ENCODE peak calls at places on chromosomes 13 and 19, in four cellular contexts. One of them, this sample, is unnamed.

GRCh38 chr19:29774126-29774525 is 37.7 kb upstream of the CCNE1 start:
- DNase-seq in WTC11: no peak
- DNase-seq in GM12878: no peak
- DNase-seq in K562: no peak
- DNase-seq in this sample: no peak

GRCh38 chr19:9847087-9847671 is 12.1 kb downstream of the PIN1 start:
- DNase-seq in WTC11: peak
- DNase-seq in GM12878: no peak
- DNase-seq in K562: peak
- DNase-seq in this sample: peak

GRCh38 chr19:37963190-37963947 is 56.4 kb downstream of the SIPA1L3 start:
- DNase-seq in WTC11: no peak
- DNase-seq in GM12878: no peak
- DNase-seq in K562: no peak
- DNase-seq in this sample: no peak

GRCh38 chr13:44629465-44630183 is 53.5 kb upstream of the TSC22D1 start:
- DNase-seq in WTC11: no peak
- DNase-seq in GM12878: no peak
- DNase-seq in K562: no peak
- DNase-seq in this sample: no peak

GRCh38 chr19:36604656-36605100 is 435 bp upstream of the ZNF382 start:
- DNase-seq in WTC11: peak
- DNase-seq in GM12878: peak
- DNase-seq in K562: no peak
- DNase-seq in this sample: peak

GRCh38 chr13:27975579-27976361 is 6.7 kb upstream of the CDX2 start:
- DNase-seq in WTC11: no peak
- DNase-seq in GM12878: no peak
- DNase-seq in K562: no peak
- DNase-seq in this sample: peak

GRCh38 chr19:20357921-20358320 is 190.9 kb downstream of the ZNF486 start:
- DNase-seq in WTC11: no peak
- DNase-seq in GM12878: no peak
- DNase-seq in K562: no peak
- DNase-seq in this sample: no peak

GRCh38 chr19:38839816-38840582 is 8.4 kb upstream of the ECH1 start:
- DNase-seq in WTC11: no peak
- DNase-seq in GM12878: no peak
- DNase-seq in K562: peak
- DNase-seq in this sample: no peak

GRCh38 chr13:39779337-39780270 is 124.1 kb downstream of the COG6 start:
- DNase-seq in WTC11: no peak
- DNase-seq in GM12878: no peak
- DNase-seq in K562: no peak
- DNase-seq in this sample: no peak

GRCh38 chr13:97977982-97978381 is 24.5 kb downstream of the IPO5 start:
- DNase-seq in WTC11: no peak
- DNase-seq in GM12878: no peak
- DNase-seq in K562: no peak
- DNase-seq in this sample: no peak

GRCh38 chr19:317710-318508 is 26.7 kb downstream of the MIER2 start:
- DNase-seq in WTC11: no peak
- DNase-seq in GM12878: no peak
- DNase-seq in K562: no peak
- DNase-seq in this sample: no peak

GRCh38 chr13:91767681-91768080 is 369.3 kb downstream of the GPC5 start:
- DNase-seq in WTC11: no peak
- DNase-seq in GM12878: no peak
- DNase-seq in K562: no peak
- DNase-seq in this sample: no peak

GRCh38 chr13:98521876-98522275 is 55.0 kb downstream of the STK24 start:
- DNase-seq in WTC11: no peak
- DNase-seq in GM12878: no peak
- DNase-seq in K562: no peak
- DNase-seq in this sample: no peak

GRCh38 chr13:99953138-99953755 is 18.3 kb downstream of the ZIC5 start:
- DNase-seq in WTC11: no peak
- DNase-seq in GM12878: no peak
- DNase-seq in K562: no peak
- DNase-seq in this sample: no peak

DNA sequence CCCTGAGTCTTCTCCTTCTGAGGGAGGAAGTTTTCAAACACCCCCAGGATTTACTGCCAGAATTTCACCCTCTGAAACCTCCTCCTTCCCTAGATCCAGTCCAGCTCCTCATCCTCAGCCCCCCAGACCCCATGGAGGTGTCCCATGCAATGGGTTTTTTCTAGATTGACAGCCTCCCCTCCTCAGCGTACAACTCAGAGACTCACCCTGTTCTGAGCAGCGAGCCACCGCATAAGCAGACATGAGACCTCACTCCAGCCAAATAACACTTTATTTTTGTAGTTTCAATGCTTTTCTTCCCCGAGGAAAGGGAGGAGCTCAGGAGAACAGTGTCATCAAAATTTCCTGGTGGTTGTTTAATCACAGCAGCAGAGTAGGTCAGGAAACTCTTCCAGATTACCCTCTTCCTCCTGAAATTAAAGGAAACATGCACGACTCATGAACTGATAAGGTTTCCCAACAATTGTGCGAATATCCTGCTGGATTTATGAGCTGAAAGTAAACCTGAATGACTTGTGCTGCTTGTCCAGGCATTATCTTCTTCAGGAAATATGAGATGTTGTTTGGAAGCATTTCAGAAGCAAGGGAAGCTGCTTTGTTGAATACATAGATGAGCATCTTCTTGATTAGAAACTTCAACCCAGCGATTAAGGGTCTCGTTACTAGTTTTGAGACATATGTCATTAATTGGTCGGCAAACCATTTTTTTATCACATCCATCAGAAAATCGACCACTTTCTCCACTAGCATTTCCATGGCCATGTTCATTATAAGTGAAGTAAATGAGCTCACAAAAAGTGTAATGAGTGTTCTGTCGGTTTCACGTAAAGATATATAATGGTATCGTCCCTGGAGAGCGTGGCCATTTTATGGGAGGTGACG is 36.2 kb downstream of the ERICH4 start:
- DNase-seq in WTC11: no peak
- DNase-seq in GM12878: no peak
- DNase-seq in K562: no peak
- DNase-seq in this sample: no peak
- TF ChIP-seq USF1 in WTC11: no peak
- TF ChIP-seq USF1 in GM12878: no peak
- TF ChIP-seq USF1 in K562: no peak
- TF ChIP-seq USF1 in this sample: no peak

DNA sequence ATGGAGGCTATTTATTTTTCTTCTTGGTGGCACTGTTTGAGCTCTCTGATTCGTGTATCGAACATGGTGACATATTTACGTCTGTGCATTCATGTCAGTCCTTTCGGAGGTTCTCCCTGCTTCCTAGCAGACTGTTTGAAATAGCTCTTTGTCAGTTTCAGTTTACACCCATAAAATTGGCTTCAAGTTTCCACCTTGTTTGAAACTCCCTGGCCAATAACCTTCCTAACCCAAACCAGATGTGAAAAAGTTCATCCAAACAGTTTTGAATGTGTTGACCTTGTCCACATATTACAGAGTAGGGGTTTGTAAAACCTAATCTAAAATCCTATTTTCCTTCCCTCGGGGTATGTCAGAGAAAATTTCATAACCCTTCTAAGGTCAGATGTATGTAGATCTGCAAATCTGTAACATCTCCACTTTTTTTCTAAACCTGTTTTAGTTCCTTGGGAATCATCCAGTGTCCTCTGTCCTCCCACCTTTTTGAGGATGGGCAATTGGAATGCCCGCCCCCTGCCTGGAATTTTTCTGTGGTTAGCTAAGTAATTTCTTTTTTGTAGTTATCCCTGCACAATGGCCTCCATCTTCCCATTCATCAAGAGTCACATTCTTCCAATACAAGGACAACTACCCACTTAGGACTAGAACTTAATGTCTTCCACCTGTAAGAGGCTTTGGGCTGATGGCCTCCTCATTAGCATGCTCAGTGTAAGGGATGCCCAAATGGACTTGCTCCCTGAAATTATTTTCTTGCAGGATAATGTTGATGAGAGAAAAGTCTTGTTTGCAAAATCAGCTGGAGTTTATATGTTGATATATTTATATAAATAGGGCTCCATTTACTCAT is 499.8 kb downstream of the GPC6 start:
- DNase-seq in WTC11: no peak
- DNase-seq in GM12878: no peak
- DNase-seq in K562: no peak
- DNase-seq in this sample: no peak
- TF ChIP-seq USF1 in WTC11: no peak
- TF ChIP-seq USF1 in GM12878: no peak
- TF ChIP-seq USF1 in K562: no peak
- TF ChIP-seq USF1 in this sample: no peak

DNA sequence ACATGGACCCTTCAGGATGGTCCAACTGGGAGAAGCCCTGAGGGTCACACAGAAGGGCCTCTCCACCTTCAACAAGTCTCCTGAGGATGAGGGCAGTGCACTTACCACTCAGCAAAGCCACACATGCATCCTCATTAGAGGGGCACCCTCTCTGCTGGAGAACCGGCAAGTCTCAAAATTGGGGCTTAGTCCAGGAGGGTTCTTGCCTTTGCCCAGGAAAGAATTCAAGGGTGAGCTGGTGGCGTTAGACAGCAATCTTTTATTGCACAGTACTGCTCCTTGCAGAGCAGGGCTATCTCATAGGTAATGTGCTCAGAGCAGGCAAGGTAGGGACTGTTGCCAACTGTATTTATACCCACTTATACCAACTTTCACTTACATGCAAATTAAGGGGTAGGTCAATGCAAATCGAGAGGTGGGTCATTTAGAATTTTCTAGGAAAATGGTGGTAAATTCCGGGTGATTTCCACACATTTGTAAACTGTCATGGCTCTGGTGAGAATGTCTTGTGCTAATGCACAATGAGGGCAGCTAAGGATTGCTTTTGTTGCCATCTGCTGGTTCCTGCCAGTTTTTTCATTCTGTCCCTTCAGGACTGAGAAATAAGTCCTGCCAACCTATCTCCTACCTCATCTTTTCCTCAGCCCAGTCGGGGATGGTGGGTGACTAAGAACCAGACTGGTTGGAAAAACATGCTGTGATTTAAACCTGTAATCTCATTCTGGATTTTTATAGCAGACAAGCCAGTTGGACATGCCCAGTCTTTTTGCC is 27.8 kb upstream of the IGSF23 start:
- DNase-seq in WTC11: no peak
- DNase-seq in GM12878: no peak
- DNase-seq in K562: no peak
- DNase-seq in this sample: no peak
- TF ChIP-seq USF1 in WTC11: no peak
- TF ChIP-seq USF1 in GM12878: no peak
- TF ChIP-seq USF1 in K562: no peak
- TF ChIP-seq USF1 in this sample: no peak

GRCh38 chr13:109818891-109819290 is 32.5 kb upstream of the IRS2 start:
- DNase-seq in WTC11: no peak
- DNase-seq in GM12878: no peak
- DNase-seq in K562: no peak
- DNase-seq in this sample: no peak

GRCh38 chr13:109816112-109816978 is 30.0 kb upstream of the IRS2 start:
- DNase-seq in WTC11: no peak
- DNase-seq in GM12878: no peak
- DNase-seq in K562: no peak
- DNase-seq in this sample: no peak

GRCh38 chr13:109819851-109820250 is 33.5 kb upstream of the IRS2 start:
- DNase-seq in WTC11: no peak
- DNase-seq in GM12878: no peak
- DNase-seq in K562: no peak
- DNase-seq in this sample: no peak

GRCh38 chr13:109816979-109817275 is 30.5 kb upstream of the IRS2 start:
- DNase-seq in WTC11: no peak
- DNase-seq in GM12878: no peak
- DNase-seq in K562: no peak
- DNase-seq in this sample: no peak

DNA sequence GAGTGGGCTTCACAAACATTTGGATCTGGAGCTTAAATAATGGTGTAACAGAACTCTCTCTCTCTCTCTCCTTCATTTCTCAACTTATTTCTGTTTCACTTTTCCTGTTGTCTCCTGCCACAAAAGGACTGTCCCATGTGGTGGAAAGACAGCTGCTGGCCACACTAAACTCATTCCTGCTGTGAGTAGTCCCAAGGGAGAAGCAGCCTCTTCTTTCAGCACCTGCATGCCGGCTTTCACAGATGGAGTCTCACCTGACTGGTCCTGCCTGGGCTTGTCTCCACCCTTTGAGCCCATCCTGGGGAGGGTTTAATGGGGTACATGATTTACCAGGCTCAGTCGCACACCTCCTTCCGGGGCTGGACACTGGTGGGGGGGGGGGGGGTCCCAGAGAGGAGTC is 31.8 kb upstream of the IRS2 start:
- DNase-seq in WTC11: no peak
- DNase-seq in GM12878: no peak
- DNase-seq in K562: no peak
- DNase-seq in this sample: no peak
- TF ChIP-seq USF1 in WTC11: no peak
- TF ChIP-seq USF1 in GM12878: no peak
- TF ChIP-seq USF1 in K562: no peak
- TF ChIP-seq USF1 in this sample: no peak

GRCh38 chr19:16470911-16471811 is 609 bp downstream of the EPS15L1 start:
- DNase-seq in WTC11: no peak
- DNase-seq in GM12878: no peak
- DNase-seq in K562: peak
- DNase-seq in this sample: no peak

GRCh38 chr19:16472992-16473391 is 1.2 kb upstream of the EPS15L1 start:
- DNase-seq in WTC11: no peak
- DNase-seq in GM12878: no peak
- DNase-seq in K562: no peak
- DNase-seq in this sample: no peak

GRCh38 chr19:16473875-16474397 is 2.2 kb upstream of the EPS15L1 start:
- DNase-seq in WTC11: no peak
- DNase-seq in GM12878: no peak
- DNase-seq in K562: no peak
- DNase-seq in this sample: no peak

GRCh38 chr19:16467581-16467980 is 4.2 kb downstream of the EPS15L1 start:
- DNase-seq in WTC11: no peak
- DNase-seq in GM12878: no peak
- DNase-seq in K562: no peak
- DNase-seq in this sample: peak

GRCh38 chr19:16470541-16470910 is 1.2 kb downstream of the EPS15L1 start:
- DNase-seq in WTC11: no peak
- DNase-seq in GM12878: no peak
- DNase-seq in K562: no peak
- DNase-seq in this sample: no peak
- TF ChIP-seq USF1 in WTC11: no peak
- TF ChIP-seq USF1 in GM12878: no peak
- TF ChIP-seq USF1 in K562: no peak
- TF ChIP-seq USF1 in this sample: no peak